ENCODE peak calls at places on chromosomes 13 and 19, in eight cellular contexts. L is adrenal gland, S is AG04450, V is mucosa of descending colon, D is IMR-90, K is fibroblast of lung, X is breast epithelium, T is astrocyte of the cerebellum. E is an unnamed sample.

GRCh38 chr13:112828756-112829155 is 138.9 kb downstream of the ATP11A start:
- DNase-seq in V (no peak), T (no peak), S (no peak), L (no peak), K (no peak), X (no peak), D (no peak), E (no peak)

GRCh38 chr19:8571006-8571411 is 6.2 kb downstream of the MYO1F start:
- DNase-seq in V (peak), S (no peak), T (no peak), K (peak), X (no peak), D (peak), L (no peak), E (no peak)

GRCh38 chr13:112897603-112897955 is 71.4 kb upstream of the MCF2L start:
- DNase-seq in S (no peak), V (no peak), L (no peak), X (no peak), D (no peak), K (no peak), T (no peak), E (no peak)

GRCh38 chr13:37715606-37716015 is 117.0 kb upstream of the POSTN start:
- DNase-seq in T (peak), X (no peak), V (no peak), D (peak), L (no peak), S (peak), K (peak), E (peak)

GRCh38 chr19:35531291-35531690 is 2.0 kb upstream of the GAPDHS start:
- DNase-seq in V (no peak), S (no peak), K (no peak), D (no peak), T (no peak), L (no peak), X (no peak), E (no peak)

GRCh38 chr19:48444129-48444932 is 1.5 kb upstream of the GRWD1 start:
- DNase-seq in S (no peak), L (no peak), X (no peak), K (no peak), T (no peak), D (no peak), V (no peak), E (no peak)

GRCh38 chr13:70188567-70188966 is 80.3 kb upstream of the KLHL1 start:
- DNase-seq in K (no peak), L (no peak), D (no peak), X (no peak), T (no peak), S (no peak), V (no peak), E (peak)

GRCh38 chr13:95643814-95644598 is 500 bp downstream of the DZIP1 start:
- DNase-seq in D (peak), X (no peak), K (peak), S (no peak), V (no peak), L (peak), T (no peak), E (no peak)

GRCh38 chr19:40314646-40315045 is 29.5 kb upstream of the AKT2 start:
- DNase-seq in D (no peak), T (no peak), L (no peak), S (no peak), V (no peak), K (no peak), X (no peak), E (no peak)

GRCh38 chr19:35557539-35558399 is 5.7 kb downstream of the ATP4A start:
- DNase-seq in L (peak), D (peak), T (no peak), V (peak), X (peak), K (peak), S (no peak), E (no peak)

GRCh38 chr13:94248454-94249233 is 230.8 kb downstream of the DCT start:
- DNase-seq in L (no peak), X (no peak), T (no peak), K (peak), V (no peak), S (no peak), D (peak), E (no peak)

GRCh38 chr13:106567421-106568224 is at the start of gene ARGLU1:
- DNase-seq in V (peak), D (peak), K (peak), L (peak), T (peak), S (peak), X (peak), E (peak)

GRCh38 chr19:56933014-56933705 is 92.6 kb upstream of the PEG3 start:
- DNase-seq in V (no peak), D (no peak), L (no peak), S (no peak), X (no peak), K (no peak), T (no peak), E (no peak)

GRCh38 chr13:112442483-112443090 is 66.4 kb downstream of the SPACA7 start:
- DNase-seq in X (no peak), T (no peak), L (no peak), K (no peak), D (peak), V (no peak), S (no peak), E (no peak)

GRCh38 chr13:50125306-50125555 is 110.0 kb downstream of the KCNRG start:
- DNase-seq in X (no peak), S (no peak), T (no peak), L (no peak), K (no peak), D (no peak), V (no peak), E (no peak)

GRCh38 chr19:51493776-51494175 is 7.8 kb downstream of the SIGLEC12 start:
- DNase-seq in X (no peak), T (no peak), S (no peak), K (no peak), L (no peak), V (no peak), D (no peak), E (no peak)

GRCh38 chr13:49218493-49219051 is 1.6 kb upstream of the MLNR start:
- DNase-seq in T (no peak), K (peak), S (no peak), X (no peak), L (no peak), V (no peak), D (peak), E (no peak)

GRCh38 chr19:21463449-21464105 is 41.8 kb upstream of the ZNF429 start:
- DNase-seq in V (peak), K (peak), T (no peak), L (peak), D (no peak), X (peak), S (no peak), E (peak)

DNA sequence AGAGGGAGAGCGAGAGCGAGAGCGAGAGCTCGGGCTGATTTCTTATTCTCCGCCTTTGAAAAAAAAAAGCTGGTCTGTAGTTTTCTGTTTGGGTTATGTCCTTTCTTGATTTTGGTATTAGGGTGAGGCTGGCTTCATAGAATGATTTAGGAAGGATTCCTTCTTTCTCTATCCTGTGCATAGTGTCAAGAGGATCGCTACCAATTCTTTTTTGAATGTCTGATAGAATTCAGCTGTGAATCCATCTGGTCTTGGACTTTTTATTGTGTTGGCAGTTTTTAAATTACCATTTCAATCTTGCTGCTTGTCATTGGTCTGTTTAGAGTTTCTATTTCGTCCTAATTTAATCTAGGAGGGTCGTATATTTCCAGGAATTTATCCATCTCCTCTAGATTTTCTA is 1414.6 kb upstream of the MIR17HG start:
- DNase-seq in V (no peak), S (no peak), D (no peak), X (no peak), L (no peak), K (no peak), T (no peak), E (no peak)
- H3K4me3 ChIP-seq in V (no peak), S (no peak), D (no peak), X (no peak), L (no peak), K (no peak), T (no peak), E (no peak)

GRCh38 chr19:45340899-45341453 is 426 bp downstream of the KLC3 start:
- DNase-seq in T (no peak), K (no peak), X (peak), S (no peak), V (no peak), D (peak), L (no peak), E (no peak)
- H3K4me3 ChIP-seq in T (peak), K (no peak), X (peak), S (peak), V (no peak), D (no peak), L (peak), E (peak)

DNA sequence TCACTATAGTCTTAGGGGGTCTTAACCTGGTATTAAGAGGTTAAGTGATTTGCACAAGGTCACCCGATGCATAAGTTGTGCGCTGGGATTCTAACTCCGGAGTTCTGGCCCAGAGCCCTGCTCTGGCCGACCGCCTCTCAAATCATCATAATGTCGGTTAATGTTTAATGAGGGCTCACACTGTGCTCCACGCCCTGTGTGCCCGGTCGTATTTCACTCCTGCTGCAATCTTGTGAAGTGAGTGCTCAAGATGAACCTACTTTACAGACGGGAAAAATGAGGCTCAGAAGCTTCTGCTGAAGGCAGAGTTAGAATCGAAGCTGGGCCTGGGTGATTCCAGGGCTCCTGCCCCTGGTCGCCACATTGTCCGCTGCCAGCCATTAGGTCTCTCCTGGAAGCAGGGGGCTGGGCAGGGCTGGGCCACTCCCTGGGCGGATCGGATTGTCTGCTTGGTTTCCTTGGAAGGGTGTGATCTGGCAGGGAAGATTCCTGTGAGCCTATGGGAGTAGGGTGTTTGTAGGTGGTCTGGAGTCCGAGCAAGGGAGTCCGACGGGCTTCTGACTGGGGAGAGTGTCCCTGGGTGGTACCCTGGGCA is 1.1 kb downstream of the PAK4 start:
- DNase-seq in S (no peak), L (no peak), K (peak), X (no peak), V (peak), D (no peak), T (peak), E (peak)
- H3K4me3 ChIP-seq in S (peak), L (peak), K (peak), X (peak), V (peak), D (peak), T (peak), E (peak)

GRCh38 chr19:2054763-2055162 is 3.7 kb upstream of the MKNK2 start:
- DNase-seq in V (peak), S (no peak), T (no peak), D (no peak), K (no peak), L (no peak), X (no peak), E (no peak)
- H3K4me3 ChIP-seq in V (no peak), S (no peak), T (no peak), D (no peak), K (no peak), L (no peak), X (no peak), E (no peak)

GRCh38 chr13:109243311-109243951 is 543.0 kb downstream of the IRS2 start:
- DNase-seq in V (no peak), S (peak), K (peak), X (peak), T (peak), D (peak), L (no peak), E (peak)
- H3K4me3 ChIP-seq in V (no peak), S (peak), K (no peak), X (peak), T (no peak), D (peak), L (no peak), E (no peak)

E was measured in kidney epithelial cell.